ENCODE peak calls at places on chromosomes 13 and 19, in five cellular contexts. One of them, this sample, is unnamed.
A peak's percentile ranks its signal among the peaks of the same experiment; 100 is the strongest.

GRCh38 chr13:73677041-73677589 is 457.1 kb downstream of the KLF12 start:
- DNase-seq in esophagus squamous epithelium: no peak
- DNase-seq in choroid plexus epithelial cell: peak; percentile 75
- DNase-seq in astrocyte: peak; percentile 80
- DNase-seq in pancreas: no peak
- DNase-seq in this sample: no peak

GRCh38 chr13:34294483-34295129 is 476.7 kb downstream of the RFC3 start:
- DNase-seq in esophagus squamous epithelium: no peak
- DNase-seq in choroid plexus epithelial cell: peak; percentile 35
- DNase-seq in astrocyte: peak; percentile 27
- DNase-seq in pancreas: no peak
- DNase-seq in this sample: no peak

GRCh38 chr19:18266863-18267686 is 7.2 kb downstream of the IQCN start:
- DNase-seq in esophagus squamous epithelium: no peak
- DNase-seq in choroid plexus epithelial cell: no peak
- DNase-seq in astrocyte: no peak
- DNase-seq in pancreas: peak; percentile 73
- DNase-seq in this sample: no peak

GRCh38 chr19:31350033-31350692 is 927 bp upstream of the TSHZ3 start:
- DNase-seq in esophagus squamous epithelium: no peak
- DNase-seq in choroid plexus epithelial cell: peak; percentile 13
- DNase-seq in astrocyte: no peak
- DNase-seq in pancreas: peak; percentile 70
- DNase-seq in this sample: peak; percentile 81

GRCh38 chr19:39083983-39084731 is at the start of gene ACP7:
- DNase-seq in esophagus squamous epithelium: no peak
- DNase-seq in choroid plexus epithelial cell: no peak
- DNase-seq in astrocyte: no peak
- DNase-seq in pancreas: peak; percentile 68
- DNase-seq in this sample: no peak

GRCh38 chr13:34913040-34913439 is 29.0 kb upstream of the NBEA start:
- DNase-seq in esophagus squamous epithelium: no peak
- DNase-seq in choroid plexus epithelial cell: peak; percentile 36
- DNase-seq in astrocyte: no peak
- DNase-seq in pancreas: no peak
- DNase-seq in this sample: no peak

GRCh38 chr13:35771898-35772297 is 295.4 kb upstream of the MAB21L1 start:
- DNase-seq in esophagus squamous epithelium: no peak
- DNase-seq in choroid plexus epithelial cell: peak; percentile 93
- DNase-seq in astrocyte: peak; percentile 96
- DNase-seq in pancreas: no peak
- DNase-seq in this sample: no peak

GRCh38 chr13:40490086-40490723 is 176.2 kb downstream of the FOXO1 start:
- DNase-seq in esophagus squamous epithelium: no peak
- DNase-seq in choroid plexus epithelial cell: no peak
- DNase-seq in astrocyte: no peak
- DNase-seq in pancreas: no peak
- DNase-seq in this sample: no peak

GRCh38 chr13:46119883-46120614 is 15.2 kb upstream of the CPB2 start:
- DNase-seq in esophagus squamous epithelium: no peak
- DNase-seq in choroid plexus epithelial cell: peak; percentile 72
- DNase-seq in astrocyte: peak; percentile 75
- DNase-seq in pancreas: no peak
- DNase-seq in this sample: no peak

GRCh38 chr13:100088282-100088647 is 628 bp upstream of the PCCA start:
- DNase-seq in esophagus squamous epithelium: no peak
- DNase-seq in choroid plexus epithelial cell: peak; percentile 57
- DNase-seq in astrocyte: no peak
- DNase-seq in pancreas: no peak
- DNase-seq in this sample: no peak

GRCh38 chr13:44876782-44877324 is 112.4 kb downstream of the NUFIP1 start:
- DNase-seq in esophagus squamous epithelium: no peak
- DNase-seq in choroid plexus epithelial cell: no peak
- DNase-seq in astrocyte: no peak
- DNase-seq in pancreas: no peak
- DNase-seq in this sample: no peak

GRCh38 chr13:86559915-86560314 is 760.7 kb upstream of the SLITRK6 start:
- DNase-seq in esophagus squamous epithelium: no peak
- DNase-seq in choroid plexus epithelial cell: no peak
- DNase-seq in astrocyte: no peak
- DNase-seq in pancreas: no peak
- DNase-seq in this sample: no peak

GRCh38 chr19:679418-680286 is 3.5 kb downstream of the FSTL3 start:
- DNase-seq in esophagus squamous epithelium: no peak
- DNase-seq in choroid plexus epithelial cell: peak; percentile 90
- DNase-seq in astrocyte: peak; percentile 74
- DNase-seq in pancreas: peak; percentile 92
- DNase-seq in this sample: peak; percentile 90

GRCh38 chr13:95754069-95754468 is 77.1 kb downstream of the DNAJC3 start:
- DNase-seq in esophagus squamous epithelium: no peak
- DNase-seq in choroid plexus epithelial cell: no peak
- DNase-seq in astrocyte: no peak
- DNase-seq in pancreas: no peak
- DNase-seq in this sample: no peak

GRCh38 chr19:861756-862528 is 2.5 kb downstream of the CFD start:
- DNase-seq in esophagus squamous epithelium: no peak
- DNase-seq in choroid plexus epithelial cell: peak; percentile 31
- DNase-seq in astrocyte: no peak
- DNase-seq in pancreas: peak; percentile 86
- DNase-seq in this sample: peak; percentile 88

GRCh38 chr13:41546372-41547252 is 89.3 kb downstream of the RGCC start:
- DNase-seq in esophagus squamous epithelium: no peak
- DNase-seq in choroid plexus epithelial cell: peak; percentile 71
- DNase-seq in astrocyte: peak; percentile 93
- DNase-seq in pancreas: no peak
- DNase-seq in this sample: no peak

GRCh38 chr13:67217914-67218313 is 12.2 kb downstream of the PCDH9 start:
- DNase-seq in esophagus squamous epithelium: no peak
- DNase-seq in choroid plexus epithelial cell: no peak
- DNase-seq in astrocyte: no peak
- DNase-seq in pancreas: no peak
- DNase-seq in this sample: no peak

GRCh38 chr13:94369862-94370491 is 109.5 kb downstream of the DCT start:
- DNase-seq in esophagus squamous epithelium: no peak
- DNase-seq in choroid plexus epithelial cell: no peak
- DNase-seq in astrocyte: peak; percentile 22
- DNase-seq in pancreas: no peak
- DNase-seq in this sample: no peak

GRCh38 chr13:65825039-65825438 is 1405.1 kb downstream of the PCDH9 start:
- DNase-seq in esophagus squamous epithelium: no peak
- DNase-seq in choroid plexus epithelial cell: no peak
- DNase-seq in astrocyte: no peak
- DNase-seq in pancreas: no peak
- DNase-seq in this sample: no peak

GRCh38 chr13:104553156-104553555 is 1486.9 kb upstream of the SLC10A2 start:
- DNase-seq in esophagus squamous epithelium: no peak
- DNase-seq in choroid plexus epithelial cell: peak; percentile 62
- DNase-seq in astrocyte: peak; percentile 78
- DNase-seq in pancreas: no peak
- DNase-seq in this sample: no peak

DNA sequence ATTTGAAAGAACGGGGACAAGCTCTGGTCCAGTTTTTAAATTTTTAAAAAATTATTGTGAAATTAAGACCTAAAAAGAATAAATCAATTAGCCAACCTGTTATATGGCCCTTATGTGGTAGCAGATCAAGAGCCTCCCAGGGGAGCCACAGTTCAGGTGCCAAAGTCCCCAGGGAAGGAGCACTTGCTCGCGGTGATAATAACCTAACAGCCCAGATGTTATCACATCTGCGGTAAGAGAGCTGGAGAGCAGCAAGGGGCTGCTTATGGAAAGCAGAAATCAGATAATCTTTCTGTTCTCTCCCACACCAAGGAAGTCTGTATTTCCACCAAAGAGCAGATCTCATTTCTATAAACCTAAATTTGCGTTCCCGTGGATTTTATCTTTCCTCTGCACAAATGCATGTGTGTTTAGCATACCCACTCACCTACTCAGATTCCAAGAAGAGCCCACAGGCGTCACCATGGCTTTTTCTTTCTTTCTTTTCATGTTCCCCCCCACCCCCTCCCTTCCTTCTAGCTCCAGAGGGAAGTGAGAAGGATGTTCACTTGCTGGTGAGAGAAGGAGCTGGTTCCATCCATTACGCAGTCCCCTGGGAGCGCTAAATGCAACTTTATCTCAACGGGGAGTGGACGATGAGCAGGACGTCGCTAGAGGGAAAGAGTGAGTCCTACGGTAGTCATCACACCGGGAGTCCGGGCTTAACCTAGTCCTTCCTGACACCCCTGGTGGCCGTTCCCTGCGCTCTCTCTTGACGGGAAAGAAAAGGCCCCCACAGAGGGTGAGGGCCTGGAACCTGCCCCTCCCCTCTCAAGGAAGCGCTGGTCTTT is 1.6 kb upstream of the POU4F1 start:
- DNase-seq in esophagus squamous epithelium: no peak
- DNase-seq in choroid plexus epithelial cell: no peak
- DNase-seq in astrocyte: no peak
- DNase-seq in pancreas: no peak
- DNase-seq in this sample: no peak
- TF ChIP-seq CTCF in esophagus squamous epithelium: no peak
- TF ChIP-seq CTCF in choroid plexus epithelial cell: no peak
- TF ChIP-seq CTCF in astrocyte: no peak
- TF ChIP-seq CTCF in pancreas: no peak
- TF ChIP-seq CTCF in this sample: no peak

GRCh38 chr13:39049274-39049673 is 11.0 kb downstream of the NHLRC3 start:
- DNase-seq in esophagus squamous epithelium: no peak
- DNase-seq in choroid plexus epithelial cell: no peak
- DNase-seq in astrocyte: no peak
- DNase-seq in pancreas: no peak
- DNase-seq in this sample: no peak

GRCh38 chr13:39048806-39049205 is 10.6 kb downstream of the NHLRC3 start:
- DNase-seq in esophagus squamous epithelium: no peak
- DNase-seq in choroid plexus epithelial cell: no peak
- DNase-seq in astrocyte: no peak
- DNase-seq in pancreas: no peak
- DNase-seq in this sample: no peak

GRCh38 chr13:39044536-39044935 is 6.3 kb downstream of the NHLRC3 start:
- DNase-seq in esophagus squamous epithelium: no peak
- DNase-seq in choroid plexus epithelial cell: no peak
- DNase-seq in astrocyte: no peak
- DNase-seq in pancreas: no peak
- DNase-seq in this sample: no peak

GRCh38 chr13:39051157-39051556 is 12.9 kb downstream of the NHLRC3 start:
- DNase-seq in esophagus squamous epithelium: no peak
- DNase-seq in choroid plexus epithelial cell: peak; percentile 73
- DNase-seq in astrocyte: peak; percentile 24
- DNase-seq in pancreas: no peak
- DNase-seq in this sample: no peak

GRCh38 chr13:39047560-39047959 is 9.3 kb downstream of the NHLRC3 start:
- DNase-seq in esophagus squamous epithelium: no peak
- DNase-seq in choroid plexus epithelial cell: peak; percentile 40
- DNase-seq in astrocyte: no peak
- DNase-seq in pancreas: no peak
- DNase-seq in this sample: no peak
- TF ChIP-seq CTCF in esophagus squamous epithelium: peak; percentile 21
- TF ChIP-seq CTCF in choroid plexus epithelial cell: peak; percentile 42
- TF ChIP-seq CTCF in astrocyte: no peak
- TF ChIP-seq CTCF in pancreas: no peak
- TF ChIP-seq CTCF in this sample: no peak

DNA sequence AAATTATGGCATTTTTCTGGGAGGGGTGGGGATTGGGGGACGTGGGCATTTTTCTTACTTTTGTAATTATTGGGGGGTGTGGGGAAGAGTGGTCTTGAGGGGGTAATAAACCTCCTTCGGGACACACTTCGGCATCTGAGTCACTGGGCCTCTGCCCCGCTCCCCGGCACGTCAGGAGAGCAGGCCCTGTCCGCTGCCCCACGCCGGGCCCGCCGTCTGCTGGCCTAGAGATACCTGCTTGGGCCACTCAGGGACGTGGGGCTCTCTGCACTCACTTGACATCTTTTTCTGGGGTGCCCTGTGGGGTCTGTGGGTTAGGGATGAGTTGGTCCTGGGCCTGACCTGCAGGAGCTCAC is 3.5 kb upstream of the FTL start:
- DNase-seq in esophagus squamous epithelium: no peak
- DNase-seq in choroid plexus epithelial cell: no peak
- DNase-seq in astrocyte: no peak
- DNase-seq in pancreas: no peak
- DNase-seq in this sample: peak; percentile 83
- TF ChIP-seq CTCF in esophagus squamous epithelium: no peak
- TF ChIP-seq CTCF in choroid plexus epithelial cell: no peak
- TF ChIP-seq CTCF in astrocyte: no peak
- TF ChIP-seq CTCF in pancreas: no peak
- TF ChIP-seq CTCF in this sample: no peak

GRCh38 chr19:51593138-51593890 is 22.2 kb downstream of the ZNF175 start:
- DNase-seq in esophagus squamous epithelium: no peak
- DNase-seq in choroid plexus epithelial cell: no peak
- DNase-seq in astrocyte: no peak
- DNase-seq in pancreas: peak; percentile 62
- DNase-seq in this sample: no peak

GRCh38 chr19:51594774-51595109 is 23.7 kb downstream of the ZNF175 start:
- DNase-seq in esophagus squamous epithelium: no peak
- DNase-seq in choroid plexus epithelial cell: no peak
- DNase-seq in astrocyte: no peak
- DNase-seq in pancreas: no peak
- DNase-seq in this sample: no peak

GRCh38 chr19:51595776-51596175 is 24.7 kb downstream of the ZNF175 start:
- DNase-seq in esophagus squamous epithelium: no peak
- DNase-seq in choroid plexus epithelial cell: no peak
- DNase-seq in astrocyte: no peak
- DNase-seq in pancreas: no peak
- DNase-seq in this sample: no peak

GRCh38 chr19:51595190-51595589 is 24.1 kb downstream of the ZNF175 start:
- DNase-seq in esophagus squamous epithelium: no peak
- DNase-seq in choroid plexus epithelial cell: no peak
- DNase-seq in astrocyte: no peak
- DNase-seq in pancreas: no peak
- DNase-seq in this sample: no peak

DNA sequence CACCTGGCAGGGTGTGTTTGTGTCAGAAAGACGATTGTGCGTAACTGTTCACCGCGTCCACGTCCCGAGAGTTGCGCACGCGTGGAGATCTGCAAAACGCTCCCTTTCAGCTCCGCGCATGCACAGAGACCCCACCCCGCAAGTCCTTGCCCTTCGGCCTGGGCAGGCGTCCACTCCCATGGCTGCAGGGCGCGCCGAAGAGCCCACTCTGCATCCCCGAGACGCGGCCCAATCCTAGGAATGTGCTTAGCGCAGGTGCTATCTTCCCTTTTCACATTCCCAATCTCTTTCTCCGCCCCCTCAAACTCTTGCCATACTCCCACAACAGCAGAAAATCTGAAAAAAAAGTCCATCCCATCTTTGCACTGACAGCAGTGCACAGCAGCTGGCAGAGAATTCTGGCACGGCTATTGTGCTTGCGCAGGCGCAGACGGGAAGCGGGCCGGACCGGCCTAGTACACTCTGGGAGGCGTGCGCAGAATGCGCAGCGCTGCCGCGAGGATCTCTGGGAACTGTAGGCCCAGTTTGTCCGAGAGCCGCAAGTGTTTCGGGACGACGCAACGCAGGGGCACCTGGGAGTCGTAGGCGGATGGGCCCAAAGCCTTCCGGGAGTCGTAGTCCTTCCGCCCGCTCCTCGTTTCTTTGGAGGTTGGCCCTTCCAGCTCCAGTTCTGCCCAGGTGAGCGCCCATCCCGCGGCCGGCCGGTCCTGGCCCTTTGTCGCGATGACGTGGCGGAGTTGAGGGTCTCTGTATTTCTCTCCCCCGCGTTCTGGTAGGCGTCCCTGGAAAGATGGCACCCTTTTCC is 23.1 kb downstream of the ZNF175 start:
- DNase-seq in esophagus squamous epithelium: peak; percentile 89
- DNase-seq in choroid plexus epithelial cell: peak; percentile 98
- DNase-seq in astrocyte: peak; percentile 95
- DNase-seq in pancreas: peak; percentile 100
- DNase-seq in this sample: peak; percentile 100
- TF ChIP-seq CTCF in esophagus squamous epithelium: no peak
- TF ChIP-seq CTCF in choroid plexus epithelial cell: no peak
- TF ChIP-seq CTCF in astrocyte: no peak
- TF ChIP-seq CTCF in pancreas: no peak
- TF ChIP-seq CTCF in this sample: no peak

This sample was measured in spleen.